ENCODE peak calls at places on chromosomes 1 and 21, in eight cellular contexts. I, M, K, Q, O, U, H and X are unnamed samples.

GRCh38 chr1:179046808-179047636 is 21.3 kb downstream of the FAM20B start:
- DNase-seq in I (no peak), M (no peak), K (no peak), Q (no peak), O (no peak), U (no peak), H (no peak), X (no peak)

GRCh38 chr1:212816567-212817278 is 25.0 kb downstream of the TATDN3 start:
- DNase-seq in I (no peak), M (no peak), K (no peak), Q (no peak), O (no peak), U (no peak), H (peak; percentile 93), X (no peak)

GRCh38 chr1:20322081-20322824 is 31.6 kb downstream of the VWA5B1 start:
- DNase-seq in I (no peak), M (peak; percentile 8), K (no peak), Q (no peak), O (no peak), U (no peak), H (no peak), X (no peak)

GRCh38 chr1:26994772-26995625 is 1.5 kb downstream of the TRNP1 start:
- DNase-seq in I (no peak), M (no peak), K (no peak), Q (no peak), O (no peak), U (no peak), H (no peak), X (no peak)

GRCh38 chr1:226064168-226064815 is 1.8 kb downstream of the H3-3A start:
- DNase-seq in I (no peak), M (no peak), K (no peak), Q (no peak), O (no peak), U (no peak), H (peak; percentile 20), X (no peak)

GRCh38 chr1:206828061-206828460 is 37.4 kb upstream of the IL20 start:
- DNase-seq in I (no peak), M (no peak), K (no peak), Q (no peak), O (no peak), U (no peak), H (no peak), X (peak; percentile 19)

GRCh38 chr1:116971481-116971880 is 30.1 kb upstream of the CD101 start:
- DNase-seq in I (no peak), M (no peak), K (no peak), Q (no peak), O (no peak), U (no peak), H (no peak), X (peak; percentile 10)

GRCh38 chr1:89545264-89546038 is 20.8 kb downstream of the LRRC8B start:
- DNase-seq in I (no peak), M (no peak), K (peak; percentile 75), Q (no peak), O (no peak), U (peak; percentile 10), H (no peak), X (no peak)

GRCh38 chr1:50873458-50874187 is 86.4 kb downstream of the FAF1 start:
- DNase-seq in I (peak; percentile 27), M (no peak), K (peak; percentile 19), Q (peak; percentile 3), O (peak; percentile 33), U (peak; percentile 51), H (peak; percentile 23), X (no peak)

GRCh38 chr1:183635112-183635605 is 424 bp downstream of the ARPC5 start:
- DNase-seq in I (no peak), M (peak; percentile 85), K (no peak), Q (no peak), O (no peak), U (no peak), H (no peak), X (no peak)

GRCh38 chr21:28521932-28522826 is 470.5 kb downstream of the LTN1 start:
- DNase-seq in I (peak; percentile 74), M (no peak), K (peak; percentile 10), Q (no peak), O (no peak), U (peak; percentile 61), H (no peak), X (no peak)

GRCh38 chr1:24805534-24806301 is 60.5 kb downstream of the CLIC4 start:
- DNase-seq in I (peak; percentile 45), M (no peak), K (peak; percentile 59), Q (no peak), O (peak; percentile 39), U (peak; percentile 79), H (no peak), X (no peak)

GRCh38 chr1:178679237-178679636 is 45.8 kb upstream of the RALGPS2 start:
- DNase-seq in I (no peak), M (no peak), K (no peak), Q (no peak), O (no peak), U (no peak), H (no peak), X (no peak)